ENCODE peak calls at places on chromosomes 6 and 20, in ten cellular contexts. One of them, this sample, is unnamed.

GRCh38 chr20:49346682-49347081 is 68.8 kb upstream of the ZNFX1 start:
- DNase-seq in suprapubic skin: no peak
- DNase-seq in aorta: no peak
- DNase-seq in heart right ventricle: no peak
- DNase-seq in CD4-positive, alpha-beta T cell: no peak
- DNase-seq in ovary: no peak
- DNase-seq in stimulated activated naive CD8-positive, alpha-beta T cell treated with anti-CD3 and anti-CD28 coated beads, Interleukin-15, Interleukin-2, amounts not matched to agents 100 U/mL and 50 U/mL, for 24 hours: no peak
- DNase-seq in NCI-H146: no peak
- DNase-seq in stimulated activated CD4-positive, alpha-beta T cell treated with anti-CD3 and anti-CD28 coated beads, Interleukin-2, amount 100 ng/mL, for 48 hours: no peak
- DNase-seq in MM.1S: no peak
- DNase-seq in this sample: no peak

GRCh38 chr20:50744143-50744792 is 12.9 kb downstream of the PARD6B start:
- DNase-seq in suprapubic skin: peak; percentile 15
- DNase-seq in aorta: peak; percentile 71
- DNase-seq in heart right ventricle: peak; percentile 71
- DNase-seq in CD4-positive, alpha-beta T cell: no peak
- DNase-seq in ovary: peak; percentile 79
- DNase-seq in stimulated activated naive CD8-positive, alpha-beta T cell treated with anti-CD3 and anti-CD28 coated beads, Interleukin-15, Interleukin-2, amounts not matched to agents 100 U/mL and 50 U/mL, for 24 hours: no peak
- DNase-seq in NCI-H146: no peak
- DNase-seq in stimulated activated CD4-positive, alpha-beta T cell treated with anti-CD3 and anti-CD28 coated beads, Interleukin-2, amount 100 ng/mL, for 48 hours: no peak
- DNase-seq in MM.1S: no peak
- DNase-seq in this sample: peak; percentile 96

GRCh38 chr6:17032595-17033591 is 69.0 kb upstream of the STMND1 start:
- DNase-seq in suprapubic skin: peak; percentile 88
- DNase-seq in aorta: peak; percentile 74
- DNase-seq in heart right ventricle: peak; percentile 67
- DNase-seq in CD4-positive, alpha-beta T cell: no peak
- DNase-seq in ovary: peak; percentile 57
- DNase-seq in stimulated activated naive CD8-positive, alpha-beta T cell treated with anti-CD3 and anti-CD28 coated beads, Interleukin-15, Interleukin-2, amounts not matched to agents 100 U/mL and 50 U/mL, for 24 hours: no peak
- DNase-seq in NCI-H146: no peak
- DNase-seq in stimulated activated CD4-positive, alpha-beta T cell treated with anti-CD3 and anti-CD28 coated beads, Interleukin-2, amount 100 ng/mL, for 48 hours: no peak
- DNase-seq in MM.1S: no peak
- DNase-seq in this sample: no peak

GRCh38 chr6:141488466-141488865 is 644.3 kb upstream of the GJE1 start:
- DNase-seq in suprapubic skin: no peak
- DNase-seq in aorta: no peak
- DNase-seq in heart right ventricle: no peak
- DNase-seq in CD4-positive, alpha-beta T cell: no peak
- DNase-seq in ovary: no peak
- DNase-seq in stimulated activated naive CD8-positive, alpha-beta T cell treated with anti-CD3 and anti-CD28 coated beads, Interleukin-15, Interleukin-2, amounts not matched to agents 100 U/mL and 50 U/mL, for 24 hours: no peak
- DNase-seq in NCI-H146: peak; percentile 13
- DNase-seq in stimulated activated CD4-positive, alpha-beta T cell treated with anti-CD3 and anti-CD28 coated beads, Interleukin-2, amount 100 ng/mL, for 48 hours: no peak
- DNase-seq in MM.1S: peak; percentile 43
- DNase-seq in this sample: no peak

GRCh38 chr20:62545901-62546525 is 70.2 kb upstream of the GATA5 start:
- DNase-seq in suprapubic skin: no peak
- DNase-seq in aorta: no peak
- DNase-seq in heart right ventricle: no peak
- DNase-seq in CD4-positive, alpha-beta T cell: no peak
- DNase-seq in ovary: no peak
- DNase-seq in stimulated activated naive CD8-positive, alpha-beta T cell treated with anti-CD3 and anti-CD28 coated beads, Interleukin-15, Interleukin-2, amounts not matched to agents 100 U/mL and 50 U/mL, for 24 hours: no peak
- DNase-seq in NCI-H146: no peak
- DNase-seq in stimulated activated CD4-positive, alpha-beta T cell treated with anti-CD3 and anti-CD28 coated beads, Interleukin-2, amount 100 ng/mL, for 48 hours: no peak
- DNase-seq in MM.1S: no peak
- DNase-seq in this sample: no peak

GRCh38 chr20:51189814-51190782 is 167.2 kb upstream of the KCNG1 start:
- DNase-seq in suprapubic skin: no peak
- DNase-seq in aorta: no peak
- DNase-seq in heart right ventricle: no peak
- DNase-seq in CD4-positive, alpha-beta T cell: no peak
- DNase-seq in ovary: no peak
- DNase-seq in stimulated activated naive CD8-positive, alpha-beta T cell treated with anti-CD3 and anti-CD28 coated beads, Interleukin-15, Interleukin-2, amounts not matched to agents 100 U/mL and 50 U/mL, for 24 hours: no peak
- DNase-seq in NCI-H146: no peak
- DNase-seq in stimulated activated CD4-positive, alpha-beta T cell treated with anti-CD3 and anti-CD28 coated beads, Interleukin-2, amount 100 ng/mL, for 48 hours: no peak
- DNase-seq in MM.1S: peak; percentile 46
- DNase-seq in this sample: no peak

GRCh38 chr20:9354579-9354978 is 159.8 kb upstream of the LAMP5 start:
- DNase-seq in suprapubic skin: no peak
- DNase-seq in aorta: no peak
- DNase-seq in heart right ventricle: no peak
- DNase-seq in CD4-positive, alpha-beta T cell: no peak
- DNase-seq in ovary: no peak
- DNase-seq in stimulated activated naive CD8-positive, alpha-beta T cell treated with anti-CD3 and anti-CD28 coated beads, Interleukin-15, Interleukin-2, amounts not matched to agents 100 U/mL and 50 U/mL, for 24 hours: no peak
- DNase-seq in NCI-H146: peak; percentile 11
- DNase-seq in stimulated activated CD4-positive, alpha-beta T cell treated with anti-CD3 and anti-CD28 coated beads, Interleukin-2, amount 100 ng/mL, for 48 hours: no peak
- DNase-seq in MM.1S: no peak
- DNase-seq in this sample: no peak

GRCh38 chr6:121463087-121463486 is 27.6 kb downstream of the GJA1 start:
- DNase-seq in suprapubic skin: no peak
- DNase-seq in aorta: no peak
- DNase-seq in heart right ventricle: no peak
- DNase-seq in CD4-positive, alpha-beta T cell: no peak
- DNase-seq in ovary: no peak
- DNase-seq in stimulated activated naive CD8-positive, alpha-beta T cell treated with anti-CD3 and anti-CD28 coated beads, Interleukin-15, Interleukin-2, amounts not matched to agents 100 U/mL and 50 U/mL, for 24 hours: no peak
- DNase-seq in NCI-H146: no peak
- DNase-seq in stimulated activated CD4-positive, alpha-beta T cell treated with anti-CD3 and anti-CD28 coated beads, Interleukin-2, amount 100 ng/mL, for 48 hours: no peak
- DNase-seq in MM.1S: no peak
- DNase-seq in this sample: no peak

GRCh38 chr20:33796907-33797544 is 14.1 kb upstream of the CHMP4B start:
- DNase-seq in suprapubic skin: no peak
- DNase-seq in aorta: no peak
- DNase-seq in heart right ventricle: no peak
- DNase-seq in CD4-positive, alpha-beta T cell: no peak
- DNase-seq in ovary: no peak
- DNase-seq in stimulated activated naive CD8-positive, alpha-beta T cell treated with anti-CD3 and anti-CD28 coated beads, Interleukin-15, Interleukin-2, amounts not matched to agents 100 U/mL and 50 U/mL, for 24 hours: no peak
- DNase-seq in NCI-H146: no peak
- DNase-seq in stimulated activated CD4-positive, alpha-beta T cell treated with anti-CD3 and anti-CD28 coated beads, Interleukin-2, amount 100 ng/mL, for 48 hours: no peak
- DNase-seq in MM.1S: no peak
- DNase-seq in this sample: peak; percentile 55

GRCh38 chr6:99187429-99187828 is 162.0 kb downstream of the FAXC start:
- DNase-seq in suprapubic skin: no peak
- DNase-seq in aorta: no peak
- DNase-seq in heart right ventricle: no peak
- DNase-seq in CD4-positive, alpha-beta T cell: no peak
- DNase-seq in ovary: no peak
- DNase-seq in stimulated activated naive CD8-positive, alpha-beta T cell treated with anti-CD3 and anti-CD28 coated beads, Interleukin-15, Interleukin-2, amounts not matched to agents 100 U/mL and 50 U/mL, for 24 hours: no peak
- DNase-seq in NCI-H146: no peak
- DNase-seq in stimulated activated CD4-positive, alpha-beta T cell treated with anti-CD3 and anti-CD28 coated beads, Interleukin-2, amount 100 ng/mL, for 48 hours: no peak
- DNase-seq in MM.1S: no peak
- DNase-seq in this sample: no peak

GRCh38 chr20:24962182-24962492 is 13.1 kb downstream of the CST7 start:
- DNase-seq in suprapubic skin: no peak
- DNase-seq in aorta: no peak
- DNase-seq in heart right ventricle: no peak
- DNase-seq in CD4-positive, alpha-beta T cell: no peak
- DNase-seq in ovary: no peak
- DNase-seq in stimulated activated naive CD8-positive, alpha-beta T cell treated with anti-CD3 and anti-CD28 coated beads, Interleukin-15, Interleukin-2, amounts not matched to agents 100 U/mL and 50 U/mL, for 24 hours: no peak
- DNase-seq in NCI-H146: no peak
- DNase-seq in stimulated activated CD4-positive, alpha-beta T cell treated with anti-CD3 and anti-CD28 coated beads, Interleukin-2, amount 100 ng/mL, for 48 hours: no peak
- DNase-seq in MM.1S: no peak
- DNase-seq in this sample: no peak

GRCh38 chr6:128519931-128520435 is 416 bp downstream of the PTPRK start:
- DNase-seq in suprapubic skin: peak; percentile 83
- DNase-seq in aorta: peak; percentile 64
- DNase-seq in heart right ventricle: peak; percentile 61
- DNase-seq in CD4-positive, alpha-beta T cell: peak; percentile 36
- DNase-seq in ovary: peak; percentile 50
- DNase-seq in stimulated activated naive CD8-positive, alpha-beta T cell treated with anti-CD3 and anti-CD28 coated beads, Interleukin-15, Interleukin-2, amounts not matched to agents 100 U/mL and 50 U/mL, for 24 hours: peak; percentile 30
- DNase-seq in NCI-H146: peak; percentile 88
- DNase-seq in stimulated activated CD4-positive, alpha-beta T cell treated with anti-CD3 and anti-CD28 coated beads, Interleukin-2, amount 100 ng/mL, for 48 hours: peak; percentile 27
- DNase-seq in MM.1S: peak; percentile 42
- DNase-seq in this sample: no peak

GRCh38 chr6:41449399-41450245 is 96.6 kb upstream of the FOXP4 start:
- DNase-seq in suprapubic skin: no peak
- DNase-seq in aorta: no peak
- DNase-seq in heart right ventricle: no peak
- DNase-seq in CD4-positive, alpha-beta T cell: no peak
- DNase-seq in ovary: peak; percentile 56
- DNase-seq in stimulated activated naive CD8-positive, alpha-beta T cell treated with anti-CD3 and anti-CD28 coated beads, Interleukin-15, Interleukin-2, amounts not matched to agents 100 U/mL and 50 U/mL, for 24 hours: no peak
- DNase-seq in NCI-H146: peak; percentile 60
- DNase-seq in stimulated activated CD4-positive, alpha-beta T cell treated with anti-CD3 and anti-CD28 coated beads, Interleukin-2, amount 100 ng/mL, for 48 hours: no peak
- DNase-seq in MM.1S: no peak
- DNase-seq in this sample: peak; percentile 86

GRCh38 chr6:139313784-139314545 is 22.2 kb upstream of the TXLNB start:
- DNase-seq in suprapubic skin: no peak
- DNase-seq in aorta: no peak
- DNase-seq in heart right ventricle: no peak
- DNase-seq in CD4-positive, alpha-beta T cell: no peak
- DNase-seq in ovary: no peak
- DNase-seq in stimulated activated naive CD8-positive, alpha-beta T cell treated with anti-CD3 and anti-CD28 coated beads, Interleukin-15, Interleukin-2, amounts not matched to agents 100 U/mL and 50 U/mL, for 24 hours: no peak
- DNase-seq in NCI-H146: no peak
- DNase-seq in stimulated activated CD4-positive, alpha-beta T cell treated with anti-CD3 and anti-CD28 coated beads, Interleukin-2, amount 100 ng/mL, for 48 hours: no peak
- DNase-seq in MM.1S: peak; percentile 7
- DNase-seq in this sample: no peak

GRCh38 chr6:37426945-37427510 is 6.0 kb upstream of the CMTR1 start:
- DNase-seq in suprapubic skin: no peak
- DNase-seq in aorta: no peak
- DNase-seq in heart right ventricle: no peak
- DNase-seq in CD4-positive, alpha-beta T cell: no peak
- DNase-seq in ovary: no peak
- DNase-seq in stimulated activated naive CD8-positive, alpha-beta T cell treated with anti-CD3 and anti-CD28 coated beads, Interleukin-15, Interleukin-2, amounts not matched to agents 100 U/mL and 50 U/mL, for 24 hours: no peak
- DNase-seq in NCI-H146: no peak
- DNase-seq in stimulated activated CD4-positive, alpha-beta T cell treated with anti-CD3 and anti-CD28 coated beads, Interleukin-2, amount 100 ng/mL, for 48 hours: no peak
- DNase-seq in MM.1S: no peak
- DNase-seq in this sample: no peak

GRCh38 chr6:74940211-74940610 is 265.6 kb downstream of the COL12A1 start:
- DNase-seq in suprapubic skin: no peak
- DNase-seq in aorta: no peak
- DNase-seq in heart right ventricle: no peak
- DNase-seq in CD4-positive, alpha-beta T cell: no peak
- DNase-seq in ovary: no peak
- DNase-seq in stimulated activated naive CD8-positive, alpha-beta T cell treated with anti-CD3 and anti-CD28 coated beads, Interleukin-15, Interleukin-2, amounts not matched to agents 100 U/mL and 50 U/mL, for 24 hours: no peak
- DNase-seq in NCI-H146: no peak
- DNase-seq in stimulated activated CD4-positive, alpha-beta T cell treated with anti-CD3 and anti-CD28 coated beads, Interleukin-2, amount 100 ng/mL, for 48 hours: no peak
- DNase-seq in MM.1S: no peak
- DNase-seq in this sample: no peak